ENCODE peak calls at places on chromosomes 12 and 14, in ten cellular contexts. M is tibial artery; T is OCI-LY7; C is ACHN; H is NCI-H774; V is stimulated activated naive CD4-positive, alpha-beta T cell; Z is glutamatergic neuron; B is GM04504; F is AG04449; O is nephron progenitor cell. P is an unnamed sample.

GRCh38 chr14:102925646-102926045 is 3.2 kb downstream of the AMN start:
- DNase-seq in M (no peak), T (no peak), C (no peak), H (no peak), V (no peak), Z (peak), B (no peak), F (no peak), O (no peak), P (no peak)

GRCh38 chr14:89542768-89543419 is 125.9 kb upstream of the FOXN3 start:
- DNase-seq in M (no peak), T (no peak), C (no peak), H (no peak), V (no peak), Z (no peak), B (no peak), F (no peak), O (no peak), P (no peak)

GRCh38 chr12:59808317-59808910 is 212.6 kb downstream of the SLC16A7 start:
- DNase-seq in M (no peak), T (peak), C (peak), H (no peak), V (no peak), Z (no peak), B (no peak), F (no peak), O (no peak), P (peak)

GRCh38 chr14:91509083-91509877 is 830 bp downstream of the PPP4R3A start:
- DNase-seq in M (no peak), T (peak), C (peak), H (no peak), V (peak), Z (peak), B (no peak), F (no peak), O (no peak), P (peak)

GRCh38 chr14:77023001-77023996 is 5.2 kb downstream of the IRF2BPL start:
- DNase-seq in M (peak), T (no peak), C (no peak), H (no peak), V (no peak), Z (no peak), B (no peak), F (no peak), O (no peak), P (no peak)

GRCh38 chr14:73221945-73222344 is 15.4 kb upstream of the PAPLN start:
- DNase-seq in M (no peak), T (no peak), C (no peak), H (no peak), V (no peak), Z (no peak), B (no peak), F (no peak), O (no peak), P (no peak)

GRCh38 chr12:132602578-132603239 is 7.7 kb downstream of the LRCOL1 start:
- DNase-seq in M (no peak), T (no peak), C (no peak), H (no peak), V (no peak), Z (no peak), B (no peak), F (no peak), O (peak), P (no peak)

GRCh38 chr14:92800012-92800411 is 5.9 kb downstream of the GOLGA5 start:
- DNase-seq in M (no peak), T (no peak), C (no peak), H (no peak), V (no peak), Z (no peak), B (no peak), F (no peak), O (no peak), P (no peak)

GRCh38 chr12:117309276-117309885 is 52.0 kb downstream of the NOS1 start:
- DNase-seq in M (no peak), T (no peak), C (no peak), H (peak), V (no peak), Z (no peak), B (no peak), F (no peak), O (no peak), P (no peak)

GRCh38 chr12:27733052-27733656 is 22.5 kb downstream of the MRPS35 start:
- DNase-seq in M (no peak), T (peak), C (peak), H (no peak), V (peak), Z (peak), B (no peak), F (no peak), O (peak), P (peak)

GRCh38 chr12:1660304-1661187 is 30.3 kb upstream of the ADIPOR2 start:
- DNase-seq in M (peak), T (no peak), C (no peak), H (no peak), V (peak), Z (no peak), B (no peak), F (no peak), O (no peak), P (no peak)

GRCh38 chr12:57149309-57149900 is 2.0 kb upstream of the LRP1-AS start:
- DNase-seq in M (peak), T (no peak), C (no peak), H (no peak), V (no peak), Z (no peak), B (peak), F (no peak), O (no peak), P (no peak)

GRCh38 chr12:46771268-46771837 is 54.4 kb downstream of the SLC38A4 start:
- DNase-seq in M (no peak), T (no peak), C (no peak), H (no peak), V (no peak), Z (no peak), B (no peak), F (no peak), O (no peak), P (no peak)

GRCh38 chr12:89663577-89664357 is 44.9 kb downstream of the ATP2B1 start:
- DNase-seq in M (no peak), T (peak), C (peak), H (no peak), V (no peak), Z (no peak), B (no peak), F (no peak), O (no peak), P (no peak)

GRCh38 chr14:72714094-72714493 is 179.8 kb downstream of the DPF3 start:
- DNase-seq in M (no peak), T (no peak), C (no peak), H (no peak), V (no peak), Z (no peak), B (no peak), F (no peak), O (no peak), P (no peak)

GRCh38 chr12:86929962-86930361 is 673.8 kb upstream of the MGAT4C start:
- DNase-seq in M (no peak), T (no peak), C (no peak), H (no peak), V (no peak), Z (no peak), B (no peak), F (no peak), O (no peak), P (no peak)

GRCh38 chr14:95758331-95758730 is 44.4 kb upstream of the TCL1A start:
- DNase-seq in M (no peak), T (no peak), C (no peak), H (no peak), V (no peak), Z (no peak), B (no peak), F (no peak), O (no peak), P (no peak)

GRCh38 chr14:77574446-77575125 is 41.9 kb downstream of the SPTLC2 start:
- DNase-seq in M (no peak), T (no peak), C (no peak), H (no peak), V (no peak), Z (no peak), B (no peak), F (no peak), O (no peak), P (no peak)

GRCh38 chr12:131477613-131478012 is 233.3 kb upstream of the SFSWAP start:
- DNase-seq in M (no peak), T (no peak), C (no peak), H (no peak), V (no peak), Z (no peak), B (no peak), F (no peak), O (no peak), P (no peak)

GRCh38 chr12:131222271-131223139 is 268.8 kb downstream of the ADGRD1 start:
- DNase-seq in M (no peak), T (no peak), C (no peak), H (no peak), V (no peak), Z (no peak), B (no peak), F (no peak), O (peak), P (no peak)

GRCh38 chr12:103751600-103751999 is 89.4 kb downstream of the NT5DC3 start:
- DNase-seq in M (no peak), T (no peak), C (no peak), H (no peak), V (no peak), Z (no peak), B (peak), F (peak), O (no peak), P (no peak)

GRCh38 chr14:101072070-101072469 is 168.5 kb upstream of the RTL1 start:
- DNase-seq in M (peak), T (no peak), C (no peak), H (no peak), V (no peak), Z (no peak), B (no peak), F (no peak), O (no peak), P (peak)

GRCh38 chr12:21694660-21695059 is 37.0 kb upstream of the LDHB start:
- DNase-seq in M (no peak), T (no peak), C (no peak), H (no peak), V (no peak), Z (no peak), B (no peak), F (no peak), O (no peak), P (no peak)

GRCh38 chr12:6430124-6430989 is 14.4 kb upstream of the CD27 start:
- DNase-seq in M (peak), T (peak), C (peak), H (peak), V (no peak), Z (no peak), B (peak), F (peak), O (no peak), P (no peak)

P was measured in D341Med.